ENCODE peak calls at places on chromosomes 5 and 9, in six cellular contexts. E is nephron progenitor cell, W is glutamatergic neuron, O is OCI-LY7, H is mesothelial cell of epicardium, M is heart left ventricle. Y is an unnamed sample.

GRCh38 chr5:160369990-160370712 is at the start of gene C1QTNF2:
- DNase-seq in M (peak), O (no peak), W (peak), H (peak), E (peak), Y (peak)

GRCh38 chr9:19650292-19650691 is 138.5 kb downstream of the SLC24A2 start:
- DNase-seq in H (no peak), O (no peak), M (no peak), E (no peak), W (peak), Y (no peak)

GRCh38 chr9:29440449-29440848 is 1867.2 kb upstream of the C9orf72 start:
- DNase-seq in M (no peak), W (no peak), O (no peak), E (no peak), H (no peak), Y (no peak)

GRCh38 chr5:132457371-132458225 is 33.0 kb downstream of the IRF1 start:
- DNase-seq in E (no peak), W (no peak), O (peak), H (no peak), M (no peak), Y (no peak)

GRCh38 chr5:93677344-93678021 is 63.9 kb downstream of the POU5F2 start:
- DNase-seq in O (no peak), H (peak), W (peak), E (peak), M (peak), Y (peak)

GRCh38 chr5:170748986-170749385 is 34.5 kb upstream of the GABRP start:
- DNase-seq in M (no peak), O (no peak), W (peak), H (peak), E (no peak), Y (no peak)

GRCh38 chr9:95021166-95021886 is 294.8 kb downstream of the AOPEP start:
- DNase-seq in H (no peak), O (no peak), W (no peak), M (no peak), E (no peak), Y (no peak)

GRCh38 chr5:76546497-76547102 is 76.6 kb downstream of the F2RL2 start:
- DNase-seq in E (no peak), M (no peak), W (no peak), H (no peak), O (peak), Y (no peak)

GRCh38 chr9:33695299-33695698 is 100.1 kb upstream of the PRSS3 start:
- DNase-seq in O (no peak), M (no peak), W (no peak), E (no peak), H (no peak), Y (no peak)

GRCh38 chr5:17810734-17811133 is 176.5 kb downstream of the TAF11L14 start:
- DNase-seq in M (no peak), O (no peak), W (no peak), E (no peak), H (no peak), Y (no peak)

GRCh38 chr5:84383816-84384603 is 670 bp downstream of the EDIL3 start:
- DNase-seq in H (peak), W (peak), E (peak), O (no peak), M (peak), Y (peak)

GRCh38 chr9:36798350-36799065 is 225.8 kb downstream of the MELK start:
- DNase-seq in W (no peak), M (no peak), H (no peak), O (no peak), E (peak), Y (no peak)
- TF ChIP-seq CTCF in W (no peak), M (no peak), H (no peak), O (no peak), E (peak), Y (peak)

DNA sequence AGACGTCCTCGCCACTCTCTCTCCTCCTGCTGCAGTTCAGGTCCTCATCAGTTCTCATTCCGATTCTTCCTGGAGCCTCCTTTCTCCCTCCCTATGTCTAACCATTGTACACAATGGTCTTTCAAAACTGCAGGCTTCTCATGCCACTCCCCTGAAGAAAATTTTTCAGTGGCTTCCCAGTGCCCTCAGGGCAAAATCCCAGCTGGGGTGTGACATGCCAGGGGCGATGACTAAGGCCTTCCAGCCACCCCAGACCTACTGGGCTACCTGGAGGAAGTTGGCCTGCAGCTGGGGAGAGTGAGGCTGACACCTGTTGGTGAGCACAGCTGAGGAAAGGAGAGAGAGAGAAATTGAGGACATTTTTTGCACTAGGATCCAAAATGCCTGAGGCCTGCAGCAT is 65.2 kb downstream of the SREK1 start:
- DNase-seq in H (no peak), O (peak), M (no peak), E (no peak), W (no peak), Y (no peak)
- TF ChIP-seq CTCF in H (no peak), O (peak), M (no peak), E (no peak), W (no peak), Y (no peak)

GRCh38 chr9:37036237-37037136 is 2.4 kb upstream of the PAX5 start:
- DNase-seq in E (peak), O (peak), M (no peak), W (peak), H (no peak), Y (peak)
- TF ChIP-seq CTCF in E (no peak), O (peak), M (no peak), W (no peak), H (no peak), Y (no peak)

GRCh38 chr5:123033157-123033671 is 3.3 kb downstream of the PPIC start:
- DNase-seq in E (no peak), W (no peak), O (no peak), M (no peak), H (no peak), Y (no peak)

GRCh38 chr5:123036391-123037103 is at the start of gene PPIC:
- DNase-seq in W (peak), H (peak), E (peak), M (peak), O (no peak), Y (peak)

GRCh38 chr5:123035950-123036390 is 555 bp downstream of the PPIC start:
- DNase-seq in H (peak), O (no peak), W (peak), M (peak), E (peak), Y (peak)

GRCh38 chr5:123037104-123037418 is 536 bp upstream of the PPIC start:
- DNase-seq in W (no peak), O (no peak), E (no peak), H (no peak), M (no peak), Y (no peak)

GRCh38 chr5:123035320-123035949 is 1.1 kb downstream of the PPIC start:
- DNase-seq in M (peak), E (peak), H (peak), W (peak), O (no peak), Y (no peak)
- TF ChIP-seq CTCF in M (no peak), E (no peak), H (no peak), W (no peak), O (no peak), Y (no peak)

GRCh38 chr5:151139015-151139414 is 18.6 kb downstream of the ANXA6 start:
- DNase-seq in W (no peak), M (no peak), H (no peak), O (no peak), E (no peak), Y (no peak)

GRCh38 chr5:151139646-151140045 is 17.9 kb downstream of the ANXA6 start:
- DNase-seq in E (no peak), O (no peak), W (no peak), H (no peak), M (no peak), Y (no peak)

GRCh38 chr5:151134228-151134627 is 23.4 kb downstream of the ANXA6 start:
- DNase-seq in M (no peak), H (no peak), W (no peak), E (no peak), O (peak), Y (no peak)

GRCh38 chr5:151138114-151138513 is 19.5 kb downstream of the ANXA6 start:
- DNase-seq in O (no peak), W (no peak), M (no peak), E (no peak), H (no peak), Y (no peak)

DNA sequence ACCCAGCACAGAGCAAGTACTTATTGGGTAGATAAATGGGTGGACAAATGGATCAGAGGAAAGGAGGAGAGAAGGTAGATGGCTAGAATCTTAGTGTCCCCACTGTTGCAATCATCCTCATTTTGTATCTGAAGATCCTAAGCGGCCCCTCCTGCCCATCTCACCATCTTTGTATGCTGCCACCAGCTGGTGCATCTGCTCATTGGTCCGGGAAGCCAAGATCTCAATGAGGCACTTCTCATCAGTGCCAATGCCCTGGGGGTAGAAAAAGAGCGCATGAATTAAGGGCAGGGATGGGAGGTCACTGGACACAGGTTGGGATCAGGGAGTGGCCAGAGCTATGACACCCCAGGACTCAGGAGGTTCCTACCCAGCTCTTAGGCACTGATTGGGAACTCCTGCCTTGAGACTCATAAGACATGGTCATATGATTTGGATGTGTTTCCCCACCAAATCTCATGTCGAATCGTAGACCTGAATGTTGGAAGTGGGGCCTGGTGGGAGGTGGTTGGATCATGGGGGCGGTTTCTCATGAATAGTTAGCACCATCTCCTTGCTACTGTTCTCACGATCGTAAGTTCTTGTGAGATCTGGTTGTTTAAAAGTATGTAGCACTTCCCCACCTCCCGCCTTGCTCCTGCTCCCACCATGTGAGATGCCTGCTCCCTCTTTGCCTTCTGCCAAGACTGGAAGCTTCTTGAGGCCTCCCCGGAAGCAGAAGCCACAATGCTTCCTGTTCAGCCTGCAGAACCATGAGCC is 20.3 kb downstream of the ANXA6 start:
- DNase-seq in O (no peak), W (no peak), H (no peak), M (no peak), E (no peak), Y (no peak)
- TF ChIP-seq CTCF in O (peak), W (no peak), H (no peak), M (no peak), E (no peak), Y (no peak)

GRCh38 chr9:109315889-109316640 is 4.8 kb downstream of the EPB41L4B start:
- DNase-seq in W (no peak), O (no peak), H (no peak), E (no peak), M (peak), Y (no peak)
- TF ChIP-seq CTCF in W (no peak), O (no peak), H (no peak), E (no peak), M (no peak), Y (no peak)

GRCh38 chr9:136975624-136976023 is 1.7 kb upstream of the PTGDS start:
- DNase-seq in H (no peak), W (no peak), E (peak), O (peak), M (peak), Y (no peak)
- TF ChIP-seq CTCF in H (no peak), W (no peak), E (no peak), O (peak), M (peak), Y (peak)

DNA sequence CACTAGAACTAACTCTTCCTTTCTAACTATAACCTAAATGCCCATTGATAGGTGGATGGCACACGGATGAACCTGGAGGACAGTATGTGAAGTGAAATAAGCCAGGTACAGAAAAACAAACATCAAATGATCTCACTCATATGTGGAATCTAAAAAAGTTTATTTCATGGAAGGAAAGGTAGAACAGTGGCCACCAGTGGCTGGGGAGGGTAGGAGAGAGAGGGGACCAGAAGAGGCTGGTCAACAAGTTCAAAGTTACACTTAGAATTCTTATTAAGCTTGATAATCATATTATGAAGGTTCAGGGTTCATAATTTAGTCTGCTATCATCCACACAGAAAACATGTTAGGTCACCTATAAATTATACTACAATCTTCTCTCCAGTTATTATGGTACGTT is 107.6 kb upstream of the SLC12A2 start:
- DNase-seq in H (no peak), E (no peak), O (no peak), W (no peak), M (no peak), Y (no peak)
- TF ChIP-seq CTCF in H (no peak), E (no peak), O (peak), W (no peak), M (no peak), Y (peak)

GRCh38 chr5:141326088-141326854 is 4.0 kb upstream of the PCDHGA1 start:
- DNase-seq in W (peak), O (peak), H (no peak), M (peak), E (peak), Y (no peak)
- TF ChIP-seq CTCF in W (peak), O (peak), H (no peak), M (peak), E (peak), Y (peak)

GRCh38 chr9:91364005-91364404 is 2.3 kb upstream of the AUH start:
- DNase-seq in E (no peak), O (no peak), M (no peak), W (no peak), H (no peak), Y (no peak)

GRCh38 chr9:91360551-91361293 is 996 bp downstream of the AUH start:
- DNase-seq in M (no peak), W (no peak), E (no peak), H (no peak), O (peak), Y (no peak)

GRCh38 chr9:91359734-91360470 is 1.8 kb downstream of the AUH start:
- DNase-seq in M (no peak), W (no peak), E (no peak), O (no peak), H (no peak), Y (no peak)

GRCh38 chr9:91361294-91362201 is at the start of gene AUH:
- DNase-seq in W (peak), H (peak), M (peak), O (peak), E (peak), Y (peak)

DNA sequence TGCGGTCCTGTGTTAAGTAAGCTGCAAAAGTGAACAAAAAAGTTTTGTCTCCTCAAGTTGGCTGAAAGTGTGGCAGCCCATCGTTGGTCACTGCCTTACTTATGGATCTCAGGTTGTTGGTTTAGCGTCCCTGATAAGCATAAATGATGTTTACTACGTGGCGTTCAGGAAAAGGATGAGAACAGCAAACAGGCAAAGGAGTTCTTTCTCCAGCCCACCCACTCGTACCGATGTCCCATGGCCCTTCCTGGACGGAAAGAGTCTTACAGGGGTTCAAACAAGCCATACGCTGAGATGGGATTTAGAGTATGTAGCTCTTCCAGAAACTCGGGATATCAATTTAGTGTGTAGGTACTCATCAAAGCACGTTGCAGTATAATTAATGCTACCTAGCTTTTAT is 494 bp upstream of the AUH start:
- DNase-seq in H (no peak), E (no peak), W (no peak), O (no peak), M (no peak), Y (no peak)
- TF ChIP-seq CTCF in H (no peak), E (no peak), W (no peak), O (no peak), M (no peak), Y (no peak)

Y was measured in neural crest cell.